ENCODE peak calls at places on chromosomes 7 and 10, in five cellular contexts. K is endothelial cell, P is fibroblast of villous mesenchyme, O is activated B cell treated with CpG ODN at 0.5 μM for 24 hours, B is B cell. H is an unnamed sample.

GRCh38 chr10:103637855-103638561 is 144.5 kb downstream of the NEURL1 start:
- DNase-seq in B (no peak), O (no peak), K (no peak), P (peak), H (peak)

GRCh38 chr7:44962483-44963251 is 16.1 kb downstream of the MYO1G start:
- DNase-seq in B (no peak), O (no peak), P (peak), K (peak), H (no peak)

GRCh38 chr10:117461766-117462423 is 80.7 kb upstream of the EMX2 start:
- DNase-seq in P (peak), O (no peak), B (no peak), K (no peak), H (peak)

GRCh38 chr10:129648866-129649265 is 181.8 kb downstream of the MGMT start:
- DNase-seq in P (no peak), B (no peak), K (no peak), O (no peak), H (no peak)

GRCh38 chr7:117019786-117020604 is 66.7 kb downstream of the ST7 start:
- DNase-seq in B (no peak), K (peak), P (peak), O (no peak), H (peak)

GRCh38 chr10:126110434-126110833 is 214.1 kb downstream of the FANK1 start:
- DNase-seq in P (peak), K (no peak), B (no peak), O (no peak), H (no peak)

GRCh38 chr10:125054664-125055273 is 105.6 kb downstream of the CTBP2 start:
- DNase-seq in B (no peak), K (no peak), P (no peak), O (no peak), H (no peak)

GRCh38 chr10:63887026-63887589 is 365.9 kb downstream of the REEP3 start:
- DNase-seq in K (peak), B (no peak), P (no peak), O (no peak), H (no peak)

GRCh38 chr7:43531700-43532099 is 51.2 kb upstream of the STK17A start:
- DNase-seq in P (no peak), O (no peak), K (no peak), B (no peak), H (no peak)

GRCh38 chr7:157930441-157930840 is 593.6 kb downstream of the DNAJB6 start:
- DNase-seq in B (no peak), O (no peak), K (no peak), P (no peak), H (no peak)

GRCh38 chr10:1320739-1321331 is 264.6 kb downstream of the WDR37 start:
- DNase-seq in O (no peak), K (no peak), P (no peak), B (no peak), H (no peak)

GRCh38 chr7:14691597-14692203 is 210.9 kb downstream of the DGKB start:
- DNase-seq in O (no peak), B (peak), K (peak), P (peak), H (no peak)

GRCh38 chr7:155392726-155393570 is 65.0 kb upstream of the EN2 start:
- DNase-seq in K (no peak), P (no peak), B (no peak), O (no peak), H (no peak)

GRCh38 chr7:70580161-70580560 is 551.8 kb upstream of the GALNT17 start:
- DNase-seq in P (no peak), O (no peak), B (no peak), K (no peak), H (no peak)

GRCh38 chr10:4315529-4315928 is 510.5 kb upstream of the AKR1E2 start:
- DNase-seq in B (no peak), K (no peak), O (no peak), P (peak), H (no peak)

GRCh38 chr7:90445633-90446032 is 23.8 kb upstream of the PTTG1IP2 start:
- DNase-seq in P (no peak), O (no peak), B (no peak), K (no peak), H (no peak)

GRCh38 chr10:132958886-132959295 is 16.5 kb upstream of the CFAP46 start:
- DNase-seq in P (no peak), K (no peak), B (no peak), O (no peak), H (peak)

GRCh38 chr7:121157341-121157751 is 168.8 kb downstream of the CPED1 start:
- DNase-seq in K (no peak), P (no peak), O (no peak), B (no peak), H (no peak)

GRCh38 chr10:69401416-69401815 is 15.3 kb downstream of the TACR2 start:
- DNase-seq in O (no peak), K (no peak), B (no peak), P (no peak), H (no peak)

GRCh38 chr7:70712942-70713341 is 419.0 kb upstream of the GALNT17 start:
- DNase-seq in B (no peak), K (no peak), P (no peak), O (no peak), H (no peak)

GRCh38 chr10:129031233-129032150 is 435.5 kb upstream of the MGMT start:
- DNase-seq in P (peak), K (peak), B (no peak), O (no peak), H (no peak)

GRCh38 chr10:34157501-34157900 is 657.6 kb downstream of the PARD3 start:
- DNase-seq in K (no peak), O (no peak), P (peak), B (no peak), H (no peak)

GRCh38 chr7:44541028-44541869 is at the start of gene NPC1L1:
- DNase-seq in K (no peak), O (no peak), P (no peak), B (no peak), H (no peak)

GRCh38 chr10:89175821-89176220 is 31.3 kb downstream of the CH25H start:
- DNase-seq in B (no peak), K (no peak), P (no peak), O (no peak), H (no peak)

GRCh38 chr7:120400806-120401455 is 128.0 kb downstream of the KCND2 start:
- DNase-seq in B (no peak), O (no peak), P (no peak), K (no peak), H (no peak)

GRCh38 chr10:68327889-68328786 is 3.7 kb upstream of the HNRNPH3 start:
- DNase-seq in K (no peak), O (no peak), P (peak), B (no peak), H (no peak)

GRCh38 chr10:22978287-22978686 is 50.4 kb downstream of the ARMC3 start:
- DNase-seq in P (no peak), K (no peak), B (no peak), O (no peak), H (no peak)

GRCh38 chr7:44762726-44763522 is 14.3 kb downstream of the ZMIZ2 start:
- DNase-seq in O (no peak), K (no peak), P (no peak), B (no peak), H (no peak)

GRCh38 chr7:130441408-130441854 is 615 bp upstream of the CEP41 start:
- DNase-seq in O (no peak), K (peak), B (no peak), P (no peak), H (no peak)

GRCh38 chr7:128833148-128833938 is 3.1 kb downstream of the FLNC start:
- DNase-seq in B (no peak), O (no peak), P (peak), K (no peak), H (peak)

GRCh38 chr10:52387744-52388143 is 73.7 kb downstream of the DKK1 start:
- DNase-seq in K (no peak), B (no peak), P (no peak), O (no peak), H (no peak)

GRCh38 chr10:96991313-96991841 is 159.3 kb downstream of the LCOR start:
- DNase-seq in B (no peak), K (no peak), O (no peak), P (peak), H (no peak)

GRCh38 chr10:70593513-70593890 is 9.0 kb downstream of the PRF1 start:
- DNase-seq in P (no peak), K (no peak), O (no peak), B (no peak), H (no peak)

GRCh38 chr7:50560865-50561351 is 4.3 kb downstream of the DDC start:
- DNase-seq in K (no peak), O (no peak), B (no peak), P (no peak), H (no peak)

DNA sequence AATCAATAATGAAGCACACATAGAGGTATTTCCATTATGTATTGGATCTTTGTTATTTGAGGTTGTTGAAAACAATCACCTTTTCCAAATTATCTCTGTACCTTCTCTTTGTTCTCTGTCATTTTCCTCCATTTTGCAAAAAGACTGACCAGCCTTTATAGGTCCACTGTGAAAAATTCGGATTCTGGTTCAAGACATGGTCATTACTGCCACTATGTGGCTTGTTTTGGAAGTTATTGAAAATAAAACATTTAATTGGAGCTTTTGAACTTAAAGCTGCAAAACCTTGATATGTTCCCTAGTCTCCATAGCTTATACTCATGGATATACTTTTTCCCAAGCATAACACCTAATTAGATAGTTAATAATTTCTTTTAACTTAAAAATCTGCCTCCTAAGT is 1094.4 kb downstream of the NRG3 start:
- DNase-seq in K (no peak), O (no peak), P (peak), B (no peak), H (no peak)
- TF ChIP-seq CTCF in K (peak), O (no peak), P (peak), B (no peak), H (peak)

DNA sequence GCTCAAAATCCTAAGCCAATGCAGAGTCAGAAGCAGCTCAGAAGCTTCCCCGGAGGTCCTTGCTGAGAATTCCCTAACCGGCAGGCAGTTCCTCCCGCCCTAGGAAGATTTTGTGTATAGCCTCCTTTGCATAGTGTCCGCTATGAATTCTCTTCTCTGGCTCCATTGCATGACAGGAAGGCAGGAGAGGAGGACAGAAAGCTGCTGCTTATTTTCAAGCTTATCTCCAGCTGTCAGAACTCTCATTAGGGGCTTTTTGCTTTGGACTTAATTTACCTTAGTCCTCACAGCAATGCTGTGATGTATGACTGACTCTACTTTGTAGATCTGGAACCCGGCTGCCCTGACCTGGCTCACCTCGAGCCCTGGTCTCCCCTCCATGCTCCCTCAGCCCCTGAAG is 41.3 kb downstream of the PYROXD2 start:
- DNase-seq in B (no peak), P (no peak), O (no peak), K (no peak), H (no peak)
- TF ChIP-seq CTCF in B (no peak), P (no peak), O (no peak), K (no peak), H (no peak)

GRCh38 chr10:118625504-118625903 is 30.1 kb upstream of the PRLHR start:
- DNase-seq in O (no peak), P (no peak), K (no peak), B (no peak), H (no peak)

GRCh38 chr10:118628397-118628796 is 32.9 kb upstream of the PRLHR start:
- DNase-seq in B (no peak), K (no peak), O (no peak), P (no peak), H (no peak)

GRCh38 chr10:118624747-118625146 is 29.3 kb upstream of the PRLHR start:
- DNase-seq in K (no peak), P (no peak), O (no peak), B (no peak), H (no peak)

GRCh38 chr10:118629211-118629610 is 33.8 kb upstream of the PRLHR start:
- DNase-seq in P (peak), B (no peak), K (no peak), O (no peak), H (no peak)

GRCh38 chr10:118626953-118627352 is 31.5 kb upstream of the PRLHR start:
- DNase-seq in B (no peak), O (no peak), P (no peak), K (no peak), H (no peak)
- TF ChIP-seq CTCF in B (no peak), O (no peak), P (peak), K (peak), H (no peak)

DNA sequence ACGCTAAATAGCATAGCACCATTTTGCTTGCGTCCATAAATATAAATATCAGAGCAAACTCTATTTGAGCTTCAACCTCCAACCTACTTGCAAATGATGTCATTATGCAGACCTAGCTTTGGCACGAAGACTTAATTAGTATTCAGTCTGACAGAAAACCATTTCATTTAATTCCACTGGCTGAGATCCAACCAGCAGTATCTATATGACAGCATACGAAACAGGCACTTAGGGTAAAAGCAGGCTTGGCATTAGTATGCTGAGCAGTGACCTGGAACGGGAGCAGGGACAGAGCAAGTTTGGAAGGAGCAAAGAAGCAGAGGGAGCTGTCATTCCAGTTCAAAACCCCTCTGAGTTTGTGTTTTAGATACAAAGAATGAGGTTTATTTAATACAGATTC is 312.5 kb upstream of the CHRM2 start:
- DNase-seq in B (no peak), K (no peak), O (no peak), P (no peak), H (no peak)
- TF ChIP-seq CTCF in B (no peak), K (no peak), O (no peak), P (no peak), H (no peak)